ENCODE peak calls at places on chromosome 4, in ten cellular contexts. One of them, this sample, is unnamed.

GRCh38 chr4:139501531-139502311 is 47.8 kb downstream of the RAB33B start:
- DNase-seq in GM12878: no peak
- DNase-seq in breast epithelium: no peak
- DNase-seq in HCT116: no peak
- DNase-seq in esophagus muscularis mucosa: no peak
- DNase-seq in SK-N-MC: no peak
- DNase-seq in SK-N-SH: no peak
- DNase-seq in upper lobe of left lung: no peak
- DNase-seq in transverse colon: no peak
- DNase-seq in stomach: no peak
- DNase-seq in this sample: no peak

GRCh38 chr4:69056921-69057562 is 39.2 kb upstream of the UGT2B7 start:
- DNase-seq in upper lobe of left lung: no peak
- DNase-seq in breast epithelium: no peak
- DNase-seq in GM12878: no peak
- DNase-seq in esophagus muscularis mucosa: no peak
- DNase-seq in HCT116: no peak
- DNase-seq in transverse colon: no peak
- DNase-seq in stomach: no peak
- DNase-seq in SK-N-SH: no peak
- DNase-seq in SK-N-MC: no peak
- DNase-seq in this sample: no peak

GRCh38 chr4:156790866-156791265 is 180.7 kb downstream of the PDGFC start:
- DNase-seq in stomach: no peak
- DNase-seq in SK-N-MC: no peak
- DNase-seq in SK-N-SH: no peak
- DNase-seq in transverse colon: no peak
- DNase-seq in GM12878: no peak
- DNase-seq in upper lobe of left lung: no peak
- DNase-seq in HCT116: no peak
- DNase-seq in esophagus muscularis mucosa: no peak
- DNase-seq in breast epithelium: peak; percentile 41
- DNase-seq in this sample: no peak

GRCh38 chr4:27293831-27294230 is 433.2 kb downstream of the STIM2 start:
- DNase-seq in esophagus muscularis mucosa: peak; percentile 37
- DNase-seq in transverse colon: no peak
- DNase-seq in GM12878: no peak
- DNase-seq in SK-N-MC: no peak
- DNase-seq in upper lobe of left lung: no peak
- DNase-seq in breast epithelium: no peak
- DNase-seq in stomach: no peak
- DNase-seq in SK-N-SH: no peak
- DNase-seq in HCT116: no peak
- DNase-seq in this sample: no peak

GRCh38 chr4:169619518-169619957 is 840 bp upstream of the CLCN3 start:
- DNase-seq in stomach: peak; percentile 67
- DNase-seq in upper lobe of left lung: peak; percentile 73
- DNase-seq in SK-N-SH: peak; percentile 42
- DNase-seq in breast epithelium: peak; percentile 68
- DNase-seq in transverse colon: peak; percentile 74
- DNase-seq in GM12878: no peak
- DNase-seq in esophagus muscularis mucosa: no peak
- DNase-seq in SK-N-MC: no peak
- DNase-seq in HCT116: peak; percentile 71
- DNase-seq in this sample: peak; percentile 80

GRCh38 chr4:80619070-80619674 is 283.6 kb downstream of the CFAP299 start:
- DNase-seq in transverse colon: no peak
- DNase-seq in SK-N-SH: no peak
- DNase-seq in SK-N-MC: no peak
- DNase-seq in GM12878: no peak
- DNase-seq in esophagus muscularis mucosa: no peak
- DNase-seq in stomach: no peak
- DNase-seq in upper lobe of left lung: no peak
- DNase-seq in breast epithelium: no peak
- DNase-seq in HCT116: peak; percentile 15
- DNase-seq in this sample: no peak

GRCh38 chr4:17558941-17559708 is 17.9 kb upstream of the LAP3 start:
- DNase-seq in SK-N-MC: no peak
- DNase-seq in HCT116: no peak
- DNase-seq in SK-N-SH: no peak
- DNase-seq in stomach: no peak
- DNase-seq in esophagus muscularis mucosa: no peak
- DNase-seq in GM12878: no peak
- DNase-seq in breast epithelium: no peak
- DNase-seq in transverse colon: no peak
- DNase-seq in upper lobe of left lung: no peak
- DNase-seq in this sample: no peak

GRCh38 chr4:125368684-125369083 is 53.9 kb downstream of the FAT4 start:
- DNase-seq in SK-N-SH: no peak
- DNase-seq in breast epithelium: no peak
- DNase-seq in upper lobe of left lung: no peak
- DNase-seq in transverse colon: no peak
- DNase-seq in HCT116: no peak
- DNase-seq in stomach: no peak
- DNase-seq in GM12878: no peak
- DNase-seq in SK-N-MC: peak; percentile 66
- DNase-seq in esophagus muscularis mucosa: no peak
- DNase-seq in this sample: no peak

GRCh38 chr4:81499840-81500239 is 28.1 kb upstream of the RASGEF1B start:
- DNase-seq in breast epithelium: no peak
- DNase-seq in stomach: no peak
- DNase-seq in upper lobe of left lung: no peak
- DNase-seq in transverse colon: peak; percentile 16
- DNase-seq in esophagus muscularis mucosa: no peak
- DNase-seq in SK-N-MC: no peak
- DNase-seq in GM12878: no peak
- DNase-seq in SK-N-SH: no peak
- DNase-seq in HCT116: no peak
- DNase-seq in this sample: no peak

GRCh38 chr4:101279377-101279871 is 67.9 kb downstream of the PPP3CA start:
- DNase-seq in stomach: no peak
- DNase-seq in upper lobe of left lung: no peak
- DNase-seq in HCT116: no peak
- DNase-seq in breast epithelium: no peak
- DNase-seq in GM12878: no peak
- DNase-seq in SK-N-SH: peak; percentile 17
- DNase-seq in esophagus muscularis mucosa: no peak
- DNase-seq in SK-N-MC: peak; percentile 84
- DNase-seq in transverse colon: no peak
- DNase-seq in this sample: no peak
- TF ChIP-seq POLR2AphosphoS5 in stomach: no peak
- TF ChIP-seq POLR2AphosphoS5 in upper lobe of left lung: no peak
- TF ChIP-seq POLR2AphosphoS5 in HCT116: no peak
- TF ChIP-seq POLR2AphosphoS5 in breast epithelium: no peak
- TF ChIP-seq POLR2AphosphoS5 in GM12878: no peak
- TF ChIP-seq POLR2AphosphoS5 in SK-N-SH: peak; percentile 77
- TF ChIP-seq POLR2AphosphoS5 in esophagus muscularis mucosa: peak; percentile 48
- TF ChIP-seq POLR2AphosphoS5 in SK-N-MC: peak; percentile 50
- TF ChIP-seq POLR2AphosphoS5 in transverse colon: peak; percentile 13
- TF ChIP-seq POLR2AphosphoS5 in this sample: no peak

GRCh38 chr4:515251-515650 is 16.2 kb downstream of the PIGG start:
- DNase-seq in SK-N-SH: no peak
- DNase-seq in breast epithelium: no peak
- DNase-seq in transverse colon: no peak
- DNase-seq in SK-N-MC: no peak
- DNase-seq in upper lobe of left lung: no peak
- DNase-seq in stomach: no peak
- DNase-seq in HCT116: no peak
- DNase-seq in GM12878: no peak
- DNase-seq in esophagus muscularis mucosa: no peak
- DNase-seq in this sample: peak; percentile 47
- H3K36me3 ChIP-seq in SK-N-SH: peaks cover 31% of the 10 kb centered on the region
- H3K36me3 ChIP-seq in breast epithelium: peaks cover 13% of the 10 kb centered on the region
- H3K36me3 ChIP-seq in transverse colon: peaks cover 3% of the 10 kb centered on the region
- H3K36me3 ChIP-seq in SK-N-MC: peaks cover 45% of the 10 kb centered on the region
- H3K36me3 ChIP-seq in upper lobe of left lung: peaks cover 57% of the 10 kb centered on the region
- H3K36me3 ChIP-seq in stomach: peaks cover 93% of the 10 kb centered on the region
- H3K36me3 ChIP-seq in HCT116: peaks cover 27% of the 10 kb centered on the region
- H3K36me3 ChIP-seq in GM12878: peaks cover 19% of the 10 kb centered on the region
- H3K36me3 ChIP-seq in esophagus muscularis mucosa: peaks cover 66% of the 10 kb centered on the region
- H3K36me3 ChIP-seq in this sample: peaks cover 3% of the 10 kb centered on the region

DNA sequence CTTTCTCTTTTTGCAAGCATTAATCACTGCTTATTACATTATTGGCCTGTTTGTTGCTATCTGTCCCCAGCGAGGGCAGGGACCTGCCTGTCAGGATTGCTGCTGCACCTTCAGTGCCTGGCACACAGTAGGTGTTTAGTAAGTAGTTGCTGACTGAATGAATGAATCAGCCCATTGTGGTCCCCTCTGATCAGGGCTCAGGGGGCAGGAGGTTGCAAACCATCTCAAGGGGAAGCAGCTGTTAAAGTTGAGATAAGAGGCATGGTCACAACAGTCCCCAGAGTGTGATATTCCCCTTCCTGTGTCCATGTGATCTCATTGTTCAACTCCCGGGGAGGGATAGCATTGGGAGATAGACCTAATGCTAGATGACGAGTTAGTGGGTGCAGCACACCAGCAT is 85.4 kb downstream of the WFS1 start:
- DNase-seq in HCT116: no peak
- DNase-seq in esophagus muscularis mucosa: no peak
- DNase-seq in breast epithelium: no peak
- DNase-seq in SK-N-MC: no peak
- DNase-seq in transverse colon: no peak
- DNase-seq in GM12878: no peak
- DNase-seq in upper lobe of left lung: no peak
- DNase-seq in stomach: no peak
- DNase-seq in SK-N-SH: no peak
- DNase-seq in this sample: no peak
- TF ChIP-seq POLR2AphosphoS5 in HCT116: no peak
- TF ChIP-seq POLR2AphosphoS5 in esophagus muscularis mucosa: no peak
- TF ChIP-seq POLR2AphosphoS5 in breast epithelium: no peak
- TF ChIP-seq POLR2AphosphoS5 in SK-N-MC: no peak
- TF ChIP-seq POLR2AphosphoS5 in transverse colon: no peak
- TF ChIP-seq POLR2AphosphoS5 in GM12878: no peak
- TF ChIP-seq POLR2AphosphoS5 in upper lobe of left lung: no peak
- TF ChIP-seq POLR2AphosphoS5 in stomach: no peak
- TF ChIP-seq POLR2AphosphoS5 in SK-N-SH: no peak
- TF ChIP-seq POLR2AphosphoS5 in this sample: peak; percentile 57

GRCh38 chr4:183098723-183099536 is at the start of gene WWC2:
- DNase-seq in GM12878: no peak
- DNase-seq in stomach: peak; percentile 91
- DNase-seq in upper lobe of left lung: peak; percentile 93
- DNase-seq in SK-N-SH: peak; percentile 92
- DNase-seq in transverse colon: peak; percentile 84
- DNase-seq in breast epithelium: peak; percentile 83
- DNase-seq in HCT116: peak; percentile 80
- DNase-seq in SK-N-MC: no peak
- DNase-seq in esophagus muscularis mucosa: peak; percentile 95
- DNase-seq in this sample: peak; percentile 92

GRCh38 chr4:183100827-183101226 is 1.8 kb downstream of the WWC2 start:
- DNase-seq in GM12878: no peak
- DNase-seq in esophagus muscularis mucosa: no peak
- DNase-seq in upper lobe of left lung: no peak
- DNase-seq in SK-N-MC: no peak
- DNase-seq in transverse colon: no peak
- DNase-seq in HCT116: no peak
- DNase-seq in stomach: no peak
- DNase-seq in breast epithelium: no peak
- DNase-seq in SK-N-SH: no peak
- DNase-seq in this sample: no peak

GRCh38 chr4:183099537-183100297 is 660 bp downstream of the WWC2 start:
- DNase-seq in GM12878: no peak
- DNase-seq in transverse colon: no peak
- DNase-seq in stomach: peak; percentile 29
- DNase-seq in SK-N-SH: no peak
- DNase-seq in esophagus muscularis mucosa: no peak
- DNase-seq in breast epithelium: no peak
- DNase-seq in HCT116: no peak
- DNase-seq in upper lobe of left lung: peak; percentile 60
- DNase-seq in SK-N-MC: no peak
- DNase-seq in this sample: peak; percentile 80

GRCh38 chr4:183101956-183102480 is 3.0 kb downstream of the WWC2 start:
- DNase-seq in SK-N-MC: no peak
- DNase-seq in breast epithelium: no peak
- DNase-seq in SK-N-SH: no peak
- DNase-seq in upper lobe of left lung: no peak
- DNase-seq in GM12878: no peak
- DNase-seq in transverse colon: no peak
- DNase-seq in stomach: no peak
- DNase-seq in HCT116: no peak
- DNase-seq in esophagus muscularis mucosa: no peak
- DNase-seq in this sample: no peak

DNA sequence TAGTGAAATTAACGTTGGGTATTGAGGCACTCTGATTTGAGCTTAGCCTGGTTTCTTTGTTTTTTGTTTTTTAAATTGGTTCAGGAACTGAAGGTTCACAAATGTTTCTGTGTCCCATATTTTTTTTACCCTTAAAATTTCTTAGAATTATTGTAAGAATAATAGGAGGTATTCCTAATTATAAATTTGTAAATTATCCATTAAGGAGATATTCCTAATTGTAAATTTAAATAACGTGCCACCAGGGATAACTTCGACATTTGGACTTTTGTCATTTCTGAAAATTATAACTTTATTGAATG is 1.2 kb downstream of the WWC2 start:
- DNase-seq in HCT116: no peak
- DNase-seq in esophagus muscularis mucosa: no peak
- DNase-seq in SK-N-SH: no peak
- DNase-seq in breast epithelium: no peak
- DNase-seq in stomach: no peak
- DNase-seq in transverse colon: no peak
- DNase-seq in upper lobe of left lung: no peak
- DNase-seq in GM12878: no peak
- DNase-seq in SK-N-MC: no peak
- DNase-seq in this sample: no peak
- H3K36me3 ChIP-seq in HCT116: no peaks in the 10 kb centered on the region
- H3K36me3 ChIP-seq in esophagus muscularis mucosa: no peaks in the 10 kb centered on the region
- H3K36me3 ChIP-seq in SK-N-SH: no peaks in the 10 kb centered on the region
- H3K36me3 ChIP-seq in breast epithelium: no peaks in the 10 kb centered on the region
- H3K36me3 ChIP-seq in stomach: no peaks in the 10 kb centered on the region
- H3K36me3 ChIP-seq in transverse colon: no peaks in the 10 kb centered on the region
- H3K36me3 ChIP-seq in upper lobe of left lung: no peaks in the 10 kb centered on the region
- H3K36me3 ChIP-seq in GM12878: no peaks in the 10 kb centered on the region
- H3K36me3 ChIP-seq in SK-N-MC: no peaks in the 10 kb centered on the region
- H3K36me3 ChIP-seq in this sample: no peaks in the 10 kb centered on the region

GRCh38 chr4:86853209-86853608 is 4.0 kb upstream of the SLC10A6 start:
- DNase-seq in SK-N-MC: no peak
- DNase-seq in stomach: no peak
- DNase-seq in upper lobe of left lung: no peak
- DNase-seq in esophagus muscularis mucosa: no peak
- DNase-seq in SK-N-SH: no peak
- DNase-seq in GM12878: no peak
- DNase-seq in breast epithelium: no peak
- DNase-seq in transverse colon: no peak
- DNase-seq in HCT116: no peak
- DNase-seq in this sample: no peak

GRCh38 chr4:86855572-86855971 is 6.4 kb upstream of the SLC10A6 start:
- DNase-seq in SK-N-SH: no peak
- DNase-seq in transverse colon: no peak
- DNase-seq in stomach: no peak
- DNase-seq in breast epithelium: no peak
- DNase-seq in HCT116: peak; percentile 18
- DNase-seq in SK-N-MC: no peak
- DNase-seq in GM12878: no peak
- DNase-seq in esophagus muscularis mucosa: no peak
- DNase-seq in upper lobe of left lung: no peak
- DNase-seq in this sample: no peak

GRCh38 chr4:86856896-86857295 is 7.7 kb upstream of the SLC10A6 start:
- DNase-seq in esophagus muscularis mucosa: no peak
- DNase-seq in GM12878: no peak
- DNase-seq in upper lobe of left lung: no peak
- DNase-seq in transverse colon: no peak
- DNase-seq in HCT116: no peak
- DNase-seq in SK-N-MC: no peak
- DNase-seq in SK-N-SH: no peak
- DNase-seq in stomach: no peak
- DNase-seq in breast epithelium: no peak
- DNase-seq in this sample: no peak

GRCh38 chr4:86857341-86858052 is 8.3 kb upstream of the SLC10A6 start:
- DNase-seq in SK-N-SH: no peak
- DNase-seq in SK-N-MC: no peak
- DNase-seq in GM12878: no peak
- DNase-seq in esophagus muscularis mucosa: no peak
- DNase-seq in upper lobe of left lung: no peak
- DNase-seq in HCT116: no peak
- DNase-seq in stomach: no peak
- DNase-seq in breast epithelium: no peak
- DNase-seq in transverse colon: no peak
- DNase-seq in this sample: no peak
- TF ChIP-seq POLR2AphosphoS5 in SK-N-SH: no peak
- TF ChIP-seq POLR2AphosphoS5 in SK-N-MC: no peak
- TF ChIP-seq POLR2AphosphoS5 in GM12878: no peak
- TF ChIP-seq POLR2AphosphoS5 in esophagus muscularis mucosa: no peak
- TF ChIP-seq POLR2AphosphoS5 in upper lobe of left lung: no peak
- TF ChIP-seq POLR2AphosphoS5 in HCT116: no peak
- TF ChIP-seq POLR2AphosphoS5 in stomach: no peak
- TF ChIP-seq POLR2AphosphoS5 in breast epithelium: no peak
- TF ChIP-seq POLR2AphosphoS5 in transverse colon: no peak
- TF ChIP-seq POLR2AphosphoS5 in this sample: no peak